ENCODE peak calls at places on chromosomes 11 and 22, in four cellular contexts. U, F, B and R are unnamed samples.

GRCh38 chr22:24059121-24059520 is 48.0 kb downstream of the CABIN1 start:
- DNase-seq in U (no peak), F (peak), B (no peak), R (peak)

GRCh38 chr11:12007230-12007593 is 1.2 kb downstream of the DKK3 start:
- DNase-seq in U (no peak), F (no peak), B (no peak), R (no peak)

GRCh38 chr11:60987577-60988277 is 16.2 kb downstream of the CD6 start:
- DNase-seq in U (no peak), F (no peak), B (no peak), R (no peak)

GRCh38 chr11:9019861-9020260 is 16.1 kb upstream of the NRIP3 start:
- DNase-seq in U (no peak), F (no peak), B (no peak), R (no peak)

GRCh38 chr22:45905924-45906865 is 70.8 kb downstream of the WNT7B start:
- DNase-seq in U (no peak), F (no peak), B (no peak), R (peak)

GRCh38 chr22:40007826-40008710 is 13.3 kb downstream of the FAM83F start:
- DNase-seq in U (no peak), F (no peak), B (no peak), R (no peak)

GRCh38 chr11:11391169-11391568 is 38.1 kb upstream of the CSNK2A3 start:
- DNase-seq in U (no peak), F (no peak), B (no peak), R (no peak)

GRCh38 chr11:124898711-124899110 is 1.0 kb upstream of the ROBO4 start:
- DNase-seq in U (no peak), F (no peak), B (peak), R (peak)

GRCh38 chr11:10483584-10483983 is 28.5 kb downstream of the AMPD3 start:
- DNase-seq in U (no peak), F (no peak), B (no peak), R (no peak)

GRCh38 chr22:46905834-46906233 is 143.4 kb downstream of the TBC1D22A start:
- DNase-seq in U (no peak), F (no peak), B (no peak), R (no peak)

GRCh38 chr11:46254135-46254491 is 23.3 kb upstream of the CREB3L1 start:
- DNase-seq in U (no peak), F (no peak), B (no peak), R (no peak)

GRCh38 chr11:18365736-18366135 is 28.6 kb upstream of the LDHA start:
- DNase-seq in U (no peak), F (no peak), B (no peak), R (no peak)

GRCh38 chr11:47590026-47590861 is 3.8 kb downstream of the FAM180B start:
- DNase-seq in U (no peak), F (no peak), B (peak), R (no peak)

GRCh38 chr11:130512662-130513061 is 64.2 kb downstream of the ADAMTS15 start:
- DNase-seq in U (no peak), F (no peak), B (no peak), R (no peak)

GRCh38 chr22:39927544-39927943 is 26.7 kb downstream of the GRAP2 start:
- DNase-seq in U (no peak), F (no peak), B (no peak), R (no peak)

GRCh38 chr11:62573006-62573591 is 592 bp downstream of the EEF1G start:
- DNase-seq in U (no peak), F (no peak), B (no peak), R (no peak)

GRCh38 chr11:60924110-60924905 is at the start of gene TMEM132A:
- DNase-seq in U (peak), F (no peak), B (peak), R (peak)

GRCh38 chr11:75100314-75100713 is 3.6 kb upstream of the OR2AT4 start:
- DNase-seq in U (no peak), F (no peak), B (no peak), R (peak)

GRCh38 chr22:49095366-49095765 is 732.3 kb downstream of the BRD1 start:
- DNase-seq in U (no peak), F (no peak), B (no peak), R (no peak)

GRCh38 chr22:44938886-44939285 is 70.9 kb downstream of the PHF21B start:
- DNase-seq in U (no peak), F (no peak), B (no peak), R (no peak)

GRCh38 chr22:29482726-29483125 is 2.7 kb downstream of the NEFH start:
- DNase-seq in U (no peak), F (no peak), B (no peak), R (no peak)

GRCh38 chr22:29483254-29483653 is 3.2 kb downstream of the NEFH start:
- DNase-seq in U (no peak), F (no peak), B (no peak), R (no peak)

GRCh38 chr22:29481265-29482000 is 1.4 kb downstream of the NEFH start:
- DNase-seq in U (no peak), F (no peak), B (peak), R (no peak)

GRCh38 chr22:29480512-29481264 is 670 bp downstream of the NEFH start:
- DNase-seq in U (no peak), F (no peak), B (peak), R (peak)

GRCh38 chr22:29482253-29482652 is 2.2 kb downstream of the NEFH start:
- DNase-seq in U (no peak), F (no peak), B (peak), R (no peak)
- H3K4me3 ChIP-seq in U (no peak), F (no peak), B (no peak), R (no peak)

GRCh38 chr11:441418-442274 is at the start of gene ANO9:
- DNase-seq in U (peak), F (no peak), B (no peak), R (no peak)
- H3K4me3 ChIP-seq in U (peak), F (no peak), B (peak), R (no peak)

GRCh38 chr11:94662065-94662779 is 95.1 kb downstream of the PIWIL4 start:
- DNase-seq in U (no peak), F (no peak), B (no peak), R (no peak)
- H3K4me3 ChIP-seq in U (no peak), F (no peak), B (no peak), R (no peak)

GRCh38 chr11:117430293-117430955 is 102.8 kb downstream of the CEP164 start:
- DNase-seq in U (no peak), F (no peak), B (no peak), R (no peak)
- H3K4me3 ChIP-seq in U (no peak), F (no peak), B (no peak), R (no peak)

DNA sequence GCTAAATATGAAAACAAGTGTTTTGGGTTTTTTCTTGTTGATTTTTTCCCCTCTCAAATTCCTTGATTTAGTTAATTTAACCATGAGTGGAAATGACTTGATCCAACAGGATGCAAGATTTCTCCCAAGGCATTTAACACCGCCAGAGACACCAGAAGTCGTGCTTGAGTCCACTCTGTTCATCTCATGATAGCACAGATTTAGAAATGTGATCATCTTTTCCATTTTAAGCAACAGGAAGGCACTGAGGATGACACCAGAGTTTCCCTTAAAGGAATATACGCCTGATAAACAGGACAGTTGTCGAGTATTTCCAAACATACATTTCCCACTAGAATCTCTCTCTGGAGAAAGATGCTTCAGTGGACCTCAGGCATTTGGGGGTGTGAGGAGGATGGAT is 318.7 kb downstream of the CADM1 start:
- DNase-seq in U (no peak), F (no peak), B (no peak), R (no peak)
- H3K4me3 ChIP-seq in U (no peak), F (no peak), B (no peak), R (no peak)

GRCh38 chr22:30920407-30920806 is 48.2 kb downstream of the MORC2 start:
- DNase-seq in U (peak), F (peak), B (peak), R (peak)
- H3K4me3 ChIP-seq in U (peak), F (no peak), B (no peak), R (no peak)

DNA sequence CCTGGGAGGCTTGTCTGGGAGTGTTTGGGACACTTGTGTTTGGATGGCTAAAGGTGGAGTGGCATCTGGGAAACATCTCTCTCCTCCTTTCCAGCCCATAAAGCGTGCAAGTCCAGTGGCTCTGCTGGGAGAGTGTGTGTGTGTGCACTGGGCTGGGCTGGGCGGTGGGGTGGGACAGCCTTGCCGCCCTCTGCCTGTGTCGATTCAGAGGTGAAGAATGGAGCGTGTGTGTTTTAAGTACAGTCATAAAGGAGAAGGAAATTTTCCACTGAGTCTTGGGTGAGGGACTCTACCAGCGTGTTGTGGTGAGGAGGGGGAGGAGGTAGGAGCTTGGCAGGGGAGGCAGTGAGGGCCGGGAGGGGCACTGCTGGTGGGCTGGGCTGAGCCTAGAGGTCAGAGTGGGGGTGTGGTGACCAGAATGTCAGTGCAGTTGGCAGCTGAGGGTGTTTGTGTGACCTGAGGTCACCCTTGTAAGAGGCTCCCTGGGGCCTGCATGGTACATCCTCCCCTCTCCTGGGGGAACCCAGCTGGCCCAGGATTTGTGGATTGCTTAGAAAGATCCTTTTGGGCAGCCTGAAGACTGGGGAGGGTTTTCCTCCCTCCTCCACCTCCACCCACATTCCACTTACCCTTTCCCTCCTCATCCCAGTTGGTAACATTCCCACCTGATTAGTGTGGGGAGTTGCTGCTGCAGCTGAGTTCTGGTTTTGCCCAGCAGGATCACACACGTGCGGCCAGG is 1.7 kb downstream of the TIMP3 start:
- DNase-seq in U (no peak), F (no peak), B (peak), R (no peak)
- H3K4me3 ChIP-seq in U (peak), F (peak), B (peak), R (peak)